ENCODE peak calls at places on chromosomes 16 and 17, in five cellular contexts. H, D, Z, W and L are unnamed samples. For H3K79me2, the result is how much of the 10 kb centered on the place peaks cover.

GRCh38 chr17:80931421-80932265 is 60.0 kb upstream of the CHMP6 start:
- DNase-seq in W (peak), H (no peak), Z (no peak), D (peak), L (no peak)

GRCh38 chr16:58114827-58115825 is 14.1 kb downstream of the CFAP20 start:
- DNase-seq in Z (no peak), H (peak), W (no peak), D (peak), L (no peak)

GRCh38 chr16:1011316-1012082 is 29.9 kb downstream of the SOX8 start:
- DNase-seq in D (no peak), H (no peak), W (no peak), Z (no peak), L (no peak)

GRCh38 chr16:68082596-68083238 is 2.5 kb upstream of the NFATC3 start:
- DNase-seq in W (no peak), D (no peak), H (no peak), Z (no peak), L (no peak)

GRCh38 chr17:16926591-16927451 is 45.1 kb downstream of the TNFRSF13B start:
- DNase-seq in Z (no peak), H (no peak), D (no peak), W (no peak), L (peak)

GRCh38 chr17:39235555-39236221 is 9.9 kb upstream of the STAC2 start:
- DNase-seq in D (peak), H (peak), Z (peak), W (peak), L (peak)

GRCh38 chr17:81338301-81339179 is 43.4 kb upstream of the SLC38A10 start:
- DNase-seq in Z (no peak), D (peak), W (no peak), H (peak), L (no peak)

GRCh38 chr16:85998868-85999729 is 100.1 kb downstream of the IRF8 start:
- DNase-seq in W (no peak), D (no peak), H (no peak), Z (peak), L (no peak)

GRCh38 chr16:56493131-56493530 is 26.7 kb downstream of the BBS2 start:
- DNase-seq in D (no peak), W (no peak), Z (no peak), H (no peak), L (no peak)

GRCh38 chr16:66937725-66938337 is 2.5 kb downstream of the CES2 start:
- DNase-seq in D (no peak), Z (no peak), H (no peak), W (no peak), L (no peak)

GRCh38 chr17:28655160-28655559 is 6.5 kb downstream of the SDF2 start:
- DNase-seq in D (no peak), H (no peak), W (no peak), Z (no peak), L (no peak)

GRCh38 chr16:4676826-4677225 is 16.5 kb upstream of the NUDT16L1 start:
- DNase-seq in D (no peak), H (no peak), W (no peak), Z (no peak), L (no peak)

GRCh38 chr16:73878616-73879015 is 418.0 kb upstream of the PSMD7 start:
- DNase-seq in H (peak), D (peak), Z (peak), W (peak), L (peak)

DNA sequence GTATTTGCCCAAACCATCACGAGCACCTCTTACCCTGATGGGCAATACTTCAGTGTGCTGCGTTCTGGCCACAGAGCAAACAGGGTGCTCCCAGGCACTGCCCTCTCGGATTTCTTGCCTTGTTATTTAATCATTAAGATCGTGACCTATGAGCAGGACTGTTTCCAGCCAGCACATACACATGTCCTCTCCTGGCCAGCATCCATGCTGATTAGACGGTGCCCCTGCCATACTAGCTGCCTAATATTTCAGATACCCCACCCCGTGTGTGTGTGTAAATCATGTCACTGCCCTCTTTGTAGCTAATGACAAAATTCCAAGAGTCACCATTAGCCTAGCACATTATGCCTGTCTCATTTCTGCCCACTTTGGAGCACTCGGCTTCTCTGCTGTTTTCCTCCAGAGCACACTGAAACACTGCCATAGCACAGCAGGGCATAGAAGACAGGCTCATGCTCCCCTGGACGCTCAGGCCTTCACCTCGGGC is 1.0 kb upstream of the C16orf95 start:
- DNase-seq in Z (peak), H (no peak), W (no peak), D (peak), L (peak)
- TF ChIP-seq EZH2phosphoT487 in Z (no peak), H (no peak), W (no peak), D (no peak), L (no peak)

GRCh38 chr16:19884021-19884485 is 595 bp downstream of the GPRC5B start:
- DNase-seq in H (peak), D (peak), W (peak), Z (no peak), L (no peak)
- H3K79me2 ChIP-seq in H (under half), D (under half), W (under half), Z (under half), L (under half)

DNA sequence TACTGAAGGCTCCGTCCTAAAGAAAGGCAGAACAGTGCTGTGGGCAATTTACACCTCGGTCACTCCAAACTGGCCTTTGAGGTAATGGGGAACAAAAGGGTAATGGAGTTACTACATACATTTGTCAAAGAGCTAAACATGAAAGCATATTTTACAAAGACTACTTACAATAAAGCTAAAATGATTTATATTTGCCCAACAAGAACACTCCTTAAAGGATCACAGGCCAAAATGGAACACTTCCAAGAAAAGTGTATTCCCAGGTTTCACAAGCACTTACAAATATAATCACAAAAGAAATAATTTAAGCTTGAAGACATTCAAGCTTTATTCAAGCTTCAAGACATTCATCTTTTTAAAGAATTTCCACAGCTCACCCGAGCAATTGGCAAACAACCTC is 29.3 kb downstream of the C17orf67 start:
- DNase-seq in D (no peak), H (no peak), Z (no peak), W (no peak), L (no peak)
- H2AFZ ChIP-seq in D (no peak), H (no peak), Z (no peak), W (no peak), L (no peak)

DNA sequence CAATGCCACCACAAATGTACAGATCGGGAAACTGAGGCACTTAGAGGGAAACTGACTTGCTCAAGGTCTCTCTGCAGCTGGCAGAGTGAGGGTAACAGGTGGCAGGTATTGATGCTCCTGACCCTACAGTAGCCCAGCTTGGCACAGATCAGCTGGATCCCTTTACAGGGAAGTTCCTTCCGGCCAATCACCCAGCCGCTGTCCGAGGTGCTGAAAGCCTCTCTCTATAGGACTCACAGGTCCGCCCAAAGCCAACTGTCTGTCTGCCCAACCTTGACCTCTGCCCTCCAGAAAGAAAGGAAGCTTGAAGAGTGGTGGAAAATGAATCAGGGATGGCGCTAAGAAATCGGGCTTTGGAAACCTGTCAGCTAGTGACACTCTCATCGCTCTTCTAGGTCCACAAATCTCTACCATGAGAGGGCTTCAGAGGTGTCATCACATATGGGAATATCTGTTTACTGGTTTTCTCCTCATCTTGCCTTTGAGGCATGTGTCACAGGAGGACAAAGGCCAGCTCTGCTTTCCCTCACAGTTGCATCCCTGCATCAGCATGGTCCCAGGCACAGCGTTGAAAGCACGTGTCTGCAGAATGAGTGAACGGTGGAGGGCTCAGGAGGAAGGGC is 246.2 kb downstream of the KATNIP start:
- DNase-seq in Z (peak), D (peak), H (no peak), W (peak), L (peak)
- TF ChIP-seq EZH2phosphoT487 in Z (no peak), D (no peak), H (no peak), W (no peak), L (no peak)

GRCh38 chr17:57535652-57536018 is 209.5 kb downstream of the CCDC182 start:
- DNase-seq in Z (no peak), W (no peak), H (no peak), D (no peak), L (no peak)

GRCh38 chr17:57536789-57537523 is 208.1 kb downstream of the CCDC182 start:
- DNase-seq in W (no peak), D (no peak), H (peak), Z (no peak), L (no peak)

GRCh38 chr17:57533684-57534305 is 211.3 kb downstream of the CCDC182 start:
- DNase-seq in D (no peak), Z (no peak), H (no peak), W (no peak), L (no peak)

GRCh38 chr17:57536289-57536688 is 208.8 kb downstream of the CCDC182 start:
- DNase-seq in Z (no peak), H (no peak), W (no peak), D (no peak), L (no peak)

DNA sequence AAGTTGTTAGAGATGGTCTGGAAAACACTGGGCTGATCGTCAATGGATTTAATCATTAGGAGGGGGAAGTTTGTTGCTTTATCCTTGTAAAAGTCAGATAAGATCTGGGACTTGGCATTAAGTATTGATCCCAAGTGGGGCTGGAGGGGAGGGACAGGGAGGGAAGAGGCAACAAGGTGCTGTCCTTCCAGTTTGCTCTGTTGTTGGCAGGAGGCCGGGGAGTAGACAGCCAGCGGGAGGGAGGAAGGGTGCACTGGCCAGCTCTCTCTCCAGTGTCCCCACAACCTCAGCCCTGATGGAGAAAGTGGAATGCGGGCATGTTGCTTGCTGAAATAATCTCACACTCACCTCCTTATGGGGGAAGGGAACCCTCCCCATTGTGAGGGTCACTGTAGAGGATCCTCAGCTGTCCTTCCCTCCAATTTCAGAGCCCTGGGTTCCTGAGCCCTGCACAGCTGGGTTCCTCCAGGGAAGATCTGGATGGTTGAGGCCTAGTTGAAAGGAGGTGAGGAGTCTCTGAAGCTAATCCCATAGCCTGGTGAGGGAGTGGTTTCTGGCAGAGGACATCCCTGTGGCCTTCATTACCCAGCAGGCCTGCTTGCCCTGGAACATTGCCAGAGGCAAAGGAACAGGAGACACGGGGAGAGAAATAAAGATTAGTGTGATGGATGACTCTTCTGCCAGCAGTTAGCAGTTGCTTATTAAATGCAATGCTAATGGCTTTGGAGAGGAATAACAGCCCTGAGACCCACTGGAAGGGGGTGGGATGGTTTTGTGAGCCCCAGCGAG is 210.0 kb downstream of the CCDC182 start:
- DNase-seq in H (peak), W (no peak), Z (no peak), D (no peak), L (no peak)
- H3K79me2 ChIP-seq in H (under half), W (under half), Z (under half), D (under half), L (under half)

GRCh38 chr17:58632324-58633314 is 59.2 kb downstream of the TEX14 start:
- DNase-seq in H (no peak), W (peak), D (no peak), Z (no peak), L (no peak)
- H2AFZ ChIP-seq in H (peak), W (peak), D (peak), Z (peak), L (peak)